ENCODE peak calls at places on chromosome 1, in ten cellular contexts. W, Q, E, I, G, V, K, X, P and F are unnamed samples.
A peak's percentile ranks its signal among the peaks of the same experiment; 100 is the strongest.

GRCh38 chr1:154767315-154768240 is 102.5 kb downstream of the KCNN3 start:
- DNase-seq in W (peak; percentile 62), Q (no peak), E (no peak), I (no peak), G (peak; percentile 13), V (no peak), K (no peak), X (no peak), P (no peak), F (no peak)

GRCh38 chr1:183227963-183228649 is 42.0 kb downstream of the LAMC2 start:
- DNase-seq in W (peak; percentile 70), Q (peak; percentile 58), E (no peak), I (peak; percentile 82), G (peak; percentile 56), V (no peak), K (no peak), X (peak; percentile 71), P (no peak), F (no peak)

GRCh38 chr1:230985711-230986110 is 6.8 kb downstream of the ARV1 start:
- DNase-seq in W (no peak), Q (no peak), E (no peak), I (peak; percentile 12), G (no peak), V (no peak), K (no peak), X (no peak), P (no peak), F (no peak)

GRCh38 chr1:41493117-41493536 is 8.6 kb upstream of the EDN2 start:
- DNase-seq in W (peak; percentile 92), Q (no peak), E (no peak), I (no peak), G (peak; percentile 90), V (no peak), K (peak; percentile 78), X (no peak), P (no peak), F (peak; percentile 98)

GRCh38 chr1:97904528-97904927 is 16.3 kb downstream of the DPYD start:
- DNase-seq in W (peak; percentile 86), Q (no peak), E (no peak), I (no peak), G (peak; percentile 46), V (no peak), K (no peak), X (no peak), P (no peak), F (no peak)

GRCh38 chr1:99268021-99268420 is 3.7 kb downstream of the PLPPR4 start:
- DNase-seq in W (no peak), Q (no peak), E (no peak), I (no peak), G (peak; percentile 76), V (no peak), K (no peak), X (no peak), P (no peak), F (peak; percentile 51)

GRCh38 chr1:153962088-153963029 is 978 bp downstream of the SLC39A1 start:
- DNase-seq in W (peak; percentile 48), Q (no peak), E (no peak), I (peak; percentile 56), G (peak; percentile 84), V (no peak), K (no peak), X (no peak), P (no peak), F (peak; percentile 91)

GRCh38 chr1:203428981-203429599 is 46.5 kb upstream of the PRELP start:
- DNase-seq in W (no peak), Q (peak; percentile 23), E (no peak), I (no peak), G (no peak), V (no peak), K (no peak), X (no peak), P (no peak), F (no peak)

GRCh38 chr1:104132386-104132973 is 382.8 kb downstream of the AMY1C start:
- DNase-seq in W (no peak), Q (peak; percentile 48), E (no peak), I (peak; percentile 34), G (no peak), V (no peak), K (no peak), X (peak; percentile 7), P (no peak), F (no peak)

GRCh38 chr1:180178511-180179161 is 24.0 kb downstream of the QSOX1 start:
- DNase-seq in W (peak; percentile 72), Q (peak; percentile 60), E (peak; percentile 58), I (peak; percentile 71), G (peak; percentile 62), V (peak; percentile 72), K (no peak), X (peak; percentile 84), P (no peak), F (peak; percentile 96)

GRCh38 chr1:228957535-228957934 is 222.3 kb downstream of the RHOU start:
- DNase-seq in W (no peak), Q (no peak), E (no peak), I (no peak), G (no peak), V (no peak), K (no peak), X (no peak), P (no peak), F (no peak)

GRCh38 chr1:23577056-23577985 is 18.0 kb upstream of the ID3 start:
- DNase-seq in W (peak; percentile 92), Q (peak; percentile 90), E (no peak), I (peak; percentile 48), G (peak; percentile 96), V (no peak), K (peak; percentile 74), X (peak; percentile 74), P (no peak), F (peak; percentile 85)

GRCh38 chr1:206953126-206953525 is 6.9 kb upstream of the PIGR start:
- DNase-seq in W (no peak), Q (no peak), E (no peak), I (no peak), G (no peak), V (no peak), K (no peak), X (no peak), P (no peak), F (no peak)

GRCh38 chr1:116847688-116848531 is 61.8 kb upstream of the PTGFRN start:
- DNase-seq in W (peak; percentile 65), Q (no peak), E (no peak), I (no peak), G (peak; percentile 74), V (no peak), K (peak; percentile 45), X (peak; percentile 41), P (no peak), F (no peak)

GRCh38 chr1:33442141-33442540 is 11.2 kb upstream of the PHC2 start:
- DNase-seq in W (no peak), Q (no peak), E (no peak), I (no peak), G (peak; percentile 12), V (no peak), K (no peak), X (no peak), P (no peak), F (no peak)